ENCODE peak calls at places on chromosomes 16 and 17, in eight cellular contexts. P is activated CD4-positive, CD25-positive, alpha-beta regulatory T cell; S is myocyte; D is substantia nigra; F is heart left ventricle; K is aorta; Y is SK-N-DZ; W is retinal pigment epithelial cell. B is an unnamed sample.

GRCh38 chr16:72986011-72986410 is 61.9 kb downstream of the ZFHX3 start:
- DNase-seq in P (no peak), S (peak), D (no peak), F (no peak), K (no peak), Y (no peak), W (no peak), B (no peak)

GRCh38 chr16:54772400-54772799 is 158.3 kb upstream of the IRX5 start:
- DNase-seq in P (no peak), S (no peak), D (no peak), F (no peak), K (no peak), Y (no peak), W (no peak), B (no peak)

GRCh38 chr16:61887903-61888302 is 148.3 kb downstream of the CDH8 start:
- DNase-seq in P (no peak), S (peak), D (no peak), F (no peak), K (peak), Y (no peak), W (peak), B (no peak)

GRCh38 chr16:87457724-87458423 is 35.0 kb downstream of the ZCCHC14 start:
- DNase-seq in P (no peak), S (peak), D (no peak), F (no peak), K (no peak), Y (no peak), W (peak), B (peak)

GRCh38 chr16:85680352-85680944 is 8.3 kb downstream of the GINS2 start:
- DNase-seq in P (no peak), S (no peak), D (no peak), F (no peak), K (no peak), Y (no peak), W (no peak), B (no peak)

GRCh38 chr17:17770371-17771059 is 66.3 kb downstream of the SREBF1 start:
- DNase-seq in P (no peak), S (no peak), D (no peak), F (no peak), K (no peak), Y (no peak), W (no peak), B (no peak)

GRCh38 chr16:81212830-81213465 is 25.5 kb upstream of the BCO1 start:
- DNase-seq in P (no peak), S (no peak), D (no peak), F (no peak), K (no peak), Y (peak), W (no peak), B (no peak)

GRCh38 chr17:52147872-52148271 is 10.6 kb downstream of the CA10 start:
- DNase-seq in P (no peak), S (no peak), D (no peak), F (no peak), K (no peak), Y (no peak), W (no peak), B (no peak)

GRCh38 chr17:1054656-1055055 is 57.7 kb downstream of the TIMM22 start:
- DNase-seq in P (no peak), S (no peak), D (no peak), F (peak), K (peak), Y (no peak), W (no peak), B (no peak)

GRCh38 chr17:57256708-57257112 is 387 bp downstream of the MSI2 start:
- DNase-seq in P (no peak), S (no peak), D (no peak), F (no peak), K (peak), Y (no peak), W (no peak), B (no peak)

GRCh38 chr17:41521574-41522261 is 3.0 kb upstream of the KRT15 start:
- DNase-seq in P (no peak), S (no peak), D (no peak), F (no peak), K (no peak), Y (no peak), W (no peak), B (no peak)

GRCh38 chr16:84103678-84104077 is 13.1 kb downstream of the MBTPS1 start:
- DNase-seq in P (no peak), S (peak), D (no peak), F (no peak), K (no peak), Y (no peak), W (no peak), B (no peak)

GRCh38 chr16:56946767-56947603 is 14.8 kb upstream of the CETP start:
- DNase-seq in P (no peak), S (peak), D (no peak), F (no peak), K (no peak), Y (no peak), W (no peak), B (no peak)

B was measured in NT2/D1.